ENCODE peak calls at places on chromosome 5, in eight cellular contexts. R is GM03348, M is Right ventricle myocardium superior, C is T-helper 2 cell, B is nephron progenitor cell, E is H9, L is HTR-8/SVneo, N is NCI-H1105. H is an unnamed sample.

GRCh38 chr5:98656106-98656795 is 117.2 kb upstream of the RGMB start:
- DNase-seq in L (no peak), E (no peak), M (no peak), N (no peak), B (no peak), R (no peak), C (no peak), H (no peak)

GRCh38 chr5:936149-937144 is 43.8 kb downstream of the TRIP13 start:
- DNase-seq in L (no peak), E (no peak), N (no peak), M (no peak), R (no peak), B (no peak), C (no peak), H (no peak)

GRCh38 chr5:139792218-139792617 is 3.4 kb upstream of the PSD2 start:
- DNase-seq in C (no peak), L (no peak), R (no peak), E (no peak), N (no peak), B (no peak), M (peak; percentile 10), H (no peak)

GRCh38 chr5:178356459-178356872 is 123.9 kb upstream of the PHYKPL start:
- DNase-seq in M (peak; percentile 64), C (no peak), N (no peak), E (peak; percentile 51), L (no peak), R (no peak), B (peak; percentile 57), H (no peak)

GRCh38 chr5:95728494-95729114 is 2.5 kb upstream of the RHOBTB3 start:
- DNase-seq in L (no peak), M (no peak), N (no peak), B (no peak), E (no peak), C (no peak), R (no peak), H (no peak)

GRCh38 chr5:107779472-107779871 is 108.7 kb upstream of the EFNA5 start:
- DNase-seq in R (no peak), B (no peak), L (no peak), E (no peak), N (no peak), M (no peak), C (no peak), H (no peak)

GRCh38 chr5:158485604-158486081 is 614.1 kb downstream of the EBF1 start:
- DNase-seq in R (peak; percentile 52), E (no peak), L (no peak), N (no peak), C (no peak), B (peak; percentile 7), M (peak; percentile 38), H (no peak)

GRCh38 chr5:31343946-31344345 is 150.5 kb downstream of the CDH6 start:
- DNase-seq in C (no peak), R (no peak), M (no peak), B (no peak), L (no peak), N (no peak), E (no peak), H (no peak)

GRCh38 chr5:5486122-5486521 is 63.6 kb downstream of the ICE1 start:
- DNase-seq in L (no peak), R (no peak), E (no peak), M (no peak), N (no peak), B (no peak), C (no peak), H (no peak)

GRCh38 chr5:106262395-106262794 is 1408.3 kb downstream of the EFNA5 start:
- DNase-seq in L (no peak), B (no peak), C (no peak), E (no peak), N (no peak), M (no peak), R (no peak), H (no peak)

GRCh38 chr5:59038169-59039002 is 455.5 kb downstream of the RAB3C start:
- DNase-seq in L (no peak), B (no peak), R (no peak), M (no peak), C (no peak), N (no peak), E (peak; percentile 54), H (no peak)

GRCh38 chr5:35138232-35138631 is 90.5 kb upstream of the AGXT2 start:
- DNase-seq in R (peak; percentile 64), N (no peak), L (peak; percentile 47), M (no peak), C (no peak), B (no peak), E (no peak), H (no peak)

GRCh38 chr5:113215401-113216060 is 219.3 kb downstream of the TSSK1B start:
- DNase-seq in C (no peak), R (peak; percentile 39), N (no peak), L (no peak), B (no peak), M (no peak), E (no peak), H (no peak)

GRCh38 chr5:33843579-33843978 is 48.2 kb downstream of the ADAMTS12 start:
- DNase-seq in C (no peak), M (no peak), R (peak; percentile 53), L (peak; percentile 48), E (no peak), B (no peak), N (no peak), H (no peak)

GRCh38 chr5:68883441-68883840 is 210.4 kb upstream of the SLC30A5 start:
- DNase-seq in M (no peak), L (no peak), B (peak; percentile 31), R (no peak), E (peak; percentile 52), C (no peak), N (no peak), H (no peak)

GRCh38 chr5:115685966-115686691 is 60.3 kb upstream of the TMED7 start:
- DNase-seq in R (peak; percentile 59), N (no peak), C (no peak), L (no peak), M (no peak), B (no peak), E (no peak), H (no peak)